ENCODE peak calls at places on chromosomes 16 and 17, in four cellular contexts. H is Peyer's patch, U is A549, Z is spleen. O is an unnamed sample.

GRCh38 chr16:57485916-57486857 is at the start of gene DOK4:
- DNase-seq in H (peak), U (peak), Z (peak), O (peak)

GRCh38 chr17:40021471-40021961 is 6.3 kb downstream of the CSF3 start:
- DNase-seq in U (peak), H (no peak), Z (no peak), O (no peak)

GRCh38 chr16:31010539-31010938 is at the start of gene STX1B:
- DNase-seq in Z (no peak), H (peak), U (no peak), O (no peak)

GRCh38 chr17:40491486-40491885 is 9.9 kb downstream of the TNS4 start:
- DNase-seq in U (no peak), Z (no peak), H (no peak), O (no peak)

GRCh38 chr16:68298312-68298711 is 12.4 kb downstream of the SLC7A6OS start:
- DNase-seq in U (no peak), H (no peak), Z (no peak), O (no peak)

GRCh38 chr17:51015145-51015558 is 105.5 kb downstream of the SPAG9 start:
- DNase-seq in H (no peak), U (no peak), Z (no peak), O (no peak)

GRCh38 chr16:73890524-73891500 is 405.8 kb upstream of the PSMD7 start:
- DNase-seq in U (no peak), H (no peak), Z (no peak), O (no peak)

GRCh38 chr17:48244121-48244711 is 136.7 kb downstream of the SNX11 start:
- DNase-seq in Z (no peak), U (peak), H (peak), O (no peak)

GRCh38 chr16:51150894-51151320 is at the start of gene SALL1:
- DNase-seq in U (no peak), Z (no peak), H (no peak), O (no peak)

GRCh38 chr16:66899945-66900688 is 18.6 kb downstream of the CDH16 start:
- DNase-seq in Z (no peak), U (peak), H (peak), O (peak)

GRCh38 chr16:12971216-12971615 is 69.8 kb downstream of the SHISA9 start:
- DNase-seq in Z (no peak), H (no peak), U (peak), O (no peak)

GRCh38 chr16:74991268-74991592 is 6.3 kb upstream of the WDR59 start:
- DNase-seq in H (no peak), U (no peak), Z (no peak), O (no peak)

GRCh38 chr16:79599256-79599836 is 1.2 kb downstream of the MAF start:
- DNase-seq in Z (peak), U (peak), H (peak), O (peak)

GRCh38 chr17:78670850-78671291 is 93.7 kb upstream of the DNAH17 start:
- DNase-seq in U (no peak), H (peak), Z (peak), O (no peak)
- TF ChIP-seq POLR2A in U (no peak), H (no peak), Z (no peak), O (no peak)

DNA sequence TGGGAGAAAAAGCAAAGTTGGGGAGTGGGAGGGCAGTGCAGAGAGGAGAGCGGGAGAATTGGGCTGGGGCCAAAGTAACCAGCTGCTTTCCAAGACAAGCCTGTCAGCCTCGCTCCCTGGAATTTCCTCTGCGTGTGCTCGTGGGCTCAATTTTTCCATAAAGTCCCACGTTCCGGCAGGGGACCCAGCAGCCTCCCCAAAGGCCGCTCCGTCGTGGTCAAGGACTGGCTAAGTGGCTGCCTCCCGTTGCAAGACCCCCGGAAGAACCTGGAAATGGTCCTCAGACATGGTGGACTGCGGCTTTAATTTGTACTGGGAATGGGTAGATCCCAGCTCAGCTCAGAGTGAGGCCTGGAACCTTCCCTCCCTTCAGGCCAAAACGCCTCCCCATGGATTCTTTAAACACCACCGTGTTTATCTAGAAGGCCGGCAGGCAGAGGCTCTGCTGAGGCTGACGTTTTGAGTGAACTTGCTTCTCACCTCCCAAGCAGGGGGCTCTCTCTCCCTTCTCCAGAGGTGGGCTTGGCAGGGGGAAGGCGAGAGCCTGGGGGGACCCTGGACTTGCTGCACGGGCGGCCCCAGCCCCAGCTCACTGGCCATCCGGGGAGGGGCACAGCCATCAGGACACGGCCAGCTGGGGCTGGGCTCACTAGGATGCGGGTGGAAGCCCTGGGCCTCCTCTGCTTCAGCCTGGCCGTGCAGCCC is 190.0 kb downstream of the C16orf95 start:
- DNase-seq in U (no peak), H (no peak), Z (no peak), O (no peak)
- TF ChIP-seq POLR2A in U (no peak), H (no peak), Z (no peak), O (no peak)

GRCh38 chr16:3022208-3022696 is 1.5 kb downstream of the HCFC1R1 start:
- DNase-seq in H (peak), U (peak), Z (peak), O (no peak)

GRCh38 chr16:3023415-3023668 is 400 bp downstream of the HCFC1R1 start:
- DNase-seq in Z (no peak), U (no peak), H (no peak), O (peak)

GRCh38 chr16:3023669-3024478 is at the start of the genes HCFC1R1 and THOC6:
- DNase-seq in U (peak), H (peak), Z (peak), O (peak)

GRCh38 chr16:3021449-3022207 is 1.5 kb downstream of the TNFRSF12A start:
- DNase-seq in Z (no peak), H (peak), U (peak), O (peak)

DNA sequence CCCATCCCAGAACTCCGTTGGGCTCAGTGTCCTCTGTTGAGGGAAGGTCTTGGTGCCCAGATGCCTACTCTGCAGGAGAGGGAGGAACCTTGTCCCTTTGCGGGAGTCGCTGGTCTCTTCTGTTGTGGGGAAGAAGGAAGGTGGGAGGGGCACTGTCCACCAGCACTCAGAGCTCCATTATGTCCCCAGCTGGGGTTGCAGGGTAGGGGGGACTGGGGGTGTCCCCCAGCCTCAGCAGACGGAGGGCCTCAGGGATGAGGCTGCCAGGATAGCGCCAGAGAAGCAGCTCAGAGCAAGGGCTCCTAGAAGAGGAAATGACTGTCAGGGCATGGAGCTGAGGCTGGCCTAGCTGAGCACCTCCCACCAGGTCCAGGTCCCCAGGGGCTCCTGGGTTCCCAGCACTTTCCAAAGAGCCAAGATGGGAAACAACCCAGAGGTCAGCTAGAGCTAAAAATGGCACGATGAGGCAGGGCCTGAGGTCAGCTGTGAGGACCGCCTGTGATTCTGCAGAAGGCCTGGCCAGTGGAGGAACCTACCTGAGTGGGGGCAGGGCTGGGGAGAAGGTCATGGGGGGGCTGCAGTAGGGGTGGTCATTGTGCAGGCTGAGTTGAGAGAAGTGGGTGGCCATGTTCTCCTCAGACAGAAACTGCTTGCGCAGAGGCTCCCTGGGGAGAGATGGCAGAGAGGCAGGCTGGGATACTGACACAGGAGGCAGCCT is 886 bp downstream of the HCFC1R1 start:
- DNase-seq in U (peak), H (no peak), Z (peak), O (no peak)
- TF ChIP-seq POLR2A in U (peak), H (no peak), Z (no peak), O (no peak)

DNA sequence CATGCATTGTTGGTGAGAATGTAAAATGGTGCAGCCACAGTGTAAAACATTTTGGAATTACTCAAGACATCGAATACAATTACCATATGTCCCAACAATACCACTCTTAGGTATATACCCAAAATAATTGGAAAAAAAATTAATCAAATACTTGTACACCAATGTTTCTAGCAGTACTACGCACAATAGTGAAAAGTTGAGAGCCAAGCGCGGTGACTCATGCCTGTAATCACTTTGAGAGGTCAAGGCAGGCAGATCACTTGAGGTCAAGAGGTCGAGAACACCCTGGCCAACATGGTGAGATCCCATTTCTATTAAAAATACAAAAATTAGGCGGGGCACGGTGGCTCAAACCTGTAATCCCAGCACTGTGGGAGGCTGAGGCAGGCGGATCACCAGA is 3.5 kb upstream of the MEIOC start:
- DNase-seq in U (no peak), H (no peak), Z (no peak), O (no peak)
- TF ChIP-seq POLR2A in U (no peak), H (no peak), Z (no peak), O (no peak)

DNA sequence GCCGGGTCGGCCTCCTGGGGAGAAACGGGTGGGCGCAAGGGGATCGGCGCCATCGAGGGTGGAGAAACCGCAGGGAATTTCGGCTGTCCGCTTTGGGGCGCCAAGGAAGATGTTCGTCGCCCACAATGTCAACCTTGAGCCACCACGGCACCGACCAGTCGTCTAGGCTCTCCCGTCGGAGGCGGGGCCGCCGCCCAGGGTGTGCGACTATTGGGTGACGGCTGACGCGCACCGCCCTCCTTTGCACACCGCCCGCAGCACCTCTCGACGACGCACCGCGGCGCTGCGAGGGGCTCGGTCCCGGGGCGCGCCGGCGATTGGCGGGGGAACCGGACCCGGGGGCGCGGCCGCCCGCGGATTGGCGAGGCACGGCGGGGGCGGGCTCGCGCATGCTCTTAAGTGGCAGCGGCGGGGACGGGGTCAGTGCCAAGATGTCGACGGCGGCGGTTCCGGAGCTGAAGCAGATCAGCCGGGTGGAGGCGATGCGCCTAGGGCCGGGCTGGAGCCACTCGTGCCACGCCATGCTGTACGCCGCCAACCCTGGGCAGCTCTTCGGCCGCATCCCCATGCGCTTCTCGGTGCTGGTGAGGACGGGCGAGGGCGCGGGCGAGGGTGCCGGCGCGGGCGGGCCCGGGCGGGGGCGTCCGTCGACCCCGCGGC is at the start of gene NUDT16L1:
- DNase-seq in Z (peak), H (peak), U (peak), O (peak)
- TF ChIP-seq POLR2A in Z (no peak), H (peak), U (peak), O (peak)

DNA sequence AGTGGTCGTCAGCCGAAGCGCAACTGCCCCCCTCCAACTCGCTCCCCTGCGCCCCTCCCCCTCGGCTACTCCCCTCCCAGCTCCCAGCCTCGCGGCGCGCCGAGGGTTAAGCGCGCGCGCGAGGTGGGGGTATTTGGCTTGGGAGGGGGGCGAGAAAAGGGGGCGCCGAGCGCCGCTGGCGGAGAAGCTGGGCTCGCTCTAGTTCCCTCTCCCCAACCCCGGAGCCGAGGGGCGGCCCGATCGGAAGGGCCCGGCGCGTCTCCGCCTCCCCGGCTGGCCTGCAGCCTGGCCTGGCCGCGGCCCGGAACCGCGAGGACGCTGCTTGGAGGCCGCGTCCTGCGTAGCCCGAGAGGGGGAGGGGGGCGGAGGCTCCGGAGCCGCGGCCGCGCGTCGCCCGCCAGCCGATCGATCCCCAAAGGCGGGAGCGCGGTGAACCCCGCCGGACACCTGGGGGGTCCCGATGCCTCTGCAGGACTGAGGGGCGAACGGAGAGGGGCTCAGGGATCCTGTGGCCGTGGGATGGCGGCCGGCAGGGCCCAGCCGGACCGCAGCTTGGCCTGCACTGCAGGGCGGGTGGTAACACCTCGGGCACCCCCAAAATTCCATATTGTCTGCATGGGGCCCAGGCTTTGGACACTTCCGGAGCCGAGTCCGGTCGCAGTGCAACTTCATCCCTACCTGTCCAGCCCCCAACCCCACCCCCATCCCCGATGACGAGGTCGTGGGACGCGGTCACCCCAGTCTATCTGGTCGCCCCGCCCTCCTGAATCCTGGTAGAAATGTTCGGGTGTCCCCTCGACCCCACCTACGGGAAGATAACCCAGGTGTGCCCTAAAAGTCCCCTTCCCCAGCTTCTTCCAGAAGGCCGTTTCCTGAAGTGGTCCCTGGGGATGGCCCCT is 4.9 kb upstream of the CBX4 start:
- DNase-seq in U (peak), H (peak), Z (peak), O (peak)
- TF ChIP-seq POLR2A in U (peak), H (peak), Z (no peak), O (peak)

DNA sequence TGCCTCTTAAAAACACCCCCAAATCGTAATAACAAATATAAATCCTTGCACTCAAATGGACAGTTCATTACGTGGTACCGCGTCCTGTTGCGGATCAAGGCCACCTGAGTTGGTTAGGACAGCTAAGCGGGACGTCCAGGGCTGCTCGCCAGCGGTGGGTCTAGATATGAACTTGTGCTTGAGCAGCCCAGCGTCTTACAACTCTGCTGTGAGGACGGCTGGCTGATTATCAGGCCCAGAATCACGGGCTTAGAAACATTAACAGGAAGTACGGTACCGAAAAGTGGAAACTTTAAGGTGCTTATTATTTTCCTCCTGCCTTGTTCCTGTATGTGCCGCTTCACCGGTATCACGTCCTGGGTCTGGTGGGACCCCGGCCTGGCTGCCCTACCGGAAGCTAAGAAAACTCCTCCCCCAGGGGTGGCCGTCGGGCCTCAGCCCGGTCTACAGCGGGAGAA is 832 bp upstream of the SRRM2 start:
- DNase-seq in U (no peak), Z (peak), H (peak), O (no peak)
- TF ChIP-seq POLR2A in U (no peak), Z (no peak), H (no peak), O (no peak)

DNA sequence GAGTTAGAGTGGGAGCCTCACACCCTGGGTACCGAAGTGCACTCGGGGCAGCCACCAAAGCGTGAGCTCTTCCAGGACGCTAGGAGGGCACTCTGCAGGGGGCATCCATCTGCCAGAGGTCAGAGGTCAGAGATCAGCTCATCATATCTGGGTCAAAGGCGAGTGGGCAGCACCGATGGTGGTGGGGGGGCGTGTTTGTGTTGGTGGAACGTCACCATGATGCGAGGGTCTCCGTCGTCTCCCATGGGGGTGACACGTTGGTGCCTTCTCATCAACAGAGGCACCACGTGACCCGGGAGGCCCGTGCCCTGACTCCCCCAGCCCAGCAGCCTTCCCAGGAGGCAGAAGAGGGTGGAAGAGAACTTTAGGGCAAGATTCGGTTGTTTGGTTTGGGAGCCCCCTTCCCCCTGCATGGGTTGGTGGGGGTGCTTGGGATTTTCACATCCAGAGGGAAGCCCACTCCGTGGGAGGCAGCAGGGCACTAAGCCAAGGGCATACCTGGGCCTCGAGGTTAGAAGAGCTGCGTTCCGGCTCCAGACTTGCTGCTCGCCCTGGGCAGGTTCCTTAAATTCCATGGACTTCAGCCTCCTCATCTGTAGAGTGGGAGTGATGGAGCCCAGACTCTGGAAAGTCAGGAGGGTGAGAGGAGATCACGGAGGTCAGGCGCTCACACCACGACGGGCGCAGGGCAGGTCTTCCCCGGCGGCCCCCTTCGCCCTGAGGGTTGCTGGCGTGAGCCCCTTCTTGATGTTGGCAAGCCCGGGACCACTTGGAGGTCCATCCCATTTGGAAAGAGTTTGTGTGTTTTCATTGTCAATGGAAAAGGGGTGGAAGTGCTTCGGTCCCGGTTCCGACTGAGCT is 14.0 kb downstream of the CRISPLD2 start:
- DNase-seq in H (no peak), Z (no peak), U (no peak), O (no peak)
- TF ChIP-seq POLR2A in H (no peak), Z (no peak), U (no peak), O (no peak)